ENCODE peak calls at places on chromosomes 5 and 9, in six cellular contexts. J, F, I, P, V and H are unnamed samples.

GRCh38 chr9:38224941-38225340 is 155.9 kb upstream of the SHB start:
- DNase-seq in J (no peak), F (no peak), I (no peak), P (peak), V (no peak), H (no peak)

GRCh38 chr5:111236995-111237394 is 12.8 kb downstream of the CAMK4 start:
- DNase-seq in J (no peak), F (no peak), I (no peak), P (no peak), V (no peak), H (no peak)

GRCh38 chr5:107170620-107171019 is 500.1 kb downstream of the EFNA5 start:
- DNase-seq in J (no peak), F (no peak), I (no peak), P (no peak), V (no peak), H (no peak)

GRCh38 chr9:107175039-107175438 is 108.0 kb upstream of the RAD23B start:
- DNase-seq in J (no peak), F (no peak), I (no peak), P (no peak), V (no peak), H (no peak)

GRCh38 chr5:68012429-68012828 is 203.1 kb upstream of the PIK3R1 start:
- DNase-seq in J (no peak), F (peak), I (no peak), P (no peak), V (no peak), H (peak)

GRCh38 chr9:89519393-89519805 is 21.5 kb upstream of the SEMA4D start:
- DNase-seq in J (no peak), F (peak), I (no peak), P (peak), V (no peak), H (no peak)

GRCh38 chr9:116432051-116432450 is 255.1 kb upstream of the TRIM32 start:
- DNase-seq in J (no peak), F (no peak), I (no peak), P (no peak), V (no peak), H (peak)

GRCh38 chr9:129962889-129963703 is 79.9 kb downstream of the FNBP1 start:
- DNase-seq in J (peak), F (peak), I (peak), P (peak), V (peak), H (peak)

GRCh38 chr9:136885950-136886578 is at the start of gene TRAF2:
- DNase-seq in J (peak), F (peak), I (peak), P (peak), V (peak), H (peak)
- TF ChIP-seq CTCF in J (no peak), F (no peak), I (no peak), P (no peak), V (no peak), H (no peak)

GRCh38 chr5:177300236-177300880 is 3.2 kb downstream of the RAB24 start:
- DNase-seq in J (peak), F (peak), I (peak), P (peak), V (no peak), H (peak)
- TF ChIP-seq CTCF in J (no peak), F (peak), I (no peak), P (no peak), V (no peak), H (peak)

GRCh38 chr5:132180134-132180745 is 47.4 kb downstream of the P4HA2 start:
- DNase-seq in J (no peak), F (peak), I (peak), P (no peak), V (no peak), H (peak)
- TF ChIP-seq CTCF in J (peak), F (peak), I (peak), P (peak), V (peak), H (peak)

GRCh38 chr9:110579763-110580255 is 268 bp upstream of the SVEP1 start:
- DNase-seq in J (no peak), F (peak), I (no peak), P (no peak), V (peak), H (peak)

GRCh38 chr9:110580850-110581249 is 1.3 kb upstream of the SVEP1 start:
- DNase-seq in J (no peak), F (no peak), I (no peak), P (no peak), V (no peak), H (no peak)

GRCh38 chr9:110582156-110582555 is 2.6 kb upstream of the SVEP1 start:
- DNase-seq in J (no peak), F (no peak), I (no peak), P (no peak), V (no peak), H (no peak)

GRCh38 chr9:110578896-110579752 is at the start of gene SVEP1:
- DNase-seq in J (no peak), F (peak), I (peak), P (peak), V (peak), H (peak)

DNA sequence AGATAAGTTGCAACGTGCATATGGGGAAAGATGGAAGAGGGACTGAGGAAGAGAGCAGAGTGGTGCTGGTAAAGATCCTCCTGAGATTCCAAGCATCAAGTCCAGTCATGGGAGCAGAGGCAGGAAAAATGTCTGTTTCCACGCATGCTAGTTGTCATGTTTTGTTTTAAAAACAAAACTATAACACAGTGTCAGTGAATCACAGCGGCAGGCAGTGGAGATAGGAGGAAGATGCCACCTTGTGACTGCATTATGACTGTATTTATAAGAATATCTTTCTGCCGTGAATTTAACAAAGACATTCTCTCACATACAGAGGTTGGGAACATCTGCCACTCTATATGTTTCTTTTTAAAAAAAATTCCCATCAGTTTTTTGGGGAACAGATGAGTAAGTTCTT is 3.7 kb upstream of the SVEP1 start:
- DNase-seq in J (no peak), F (no peak), I (no peak), P (no peak), V (no peak), H (peak)
- TF ChIP-seq CTCF in J (no peak), F (no peak), I (no peak), P (no peak), V (no peak), H (peak)

DNA sequence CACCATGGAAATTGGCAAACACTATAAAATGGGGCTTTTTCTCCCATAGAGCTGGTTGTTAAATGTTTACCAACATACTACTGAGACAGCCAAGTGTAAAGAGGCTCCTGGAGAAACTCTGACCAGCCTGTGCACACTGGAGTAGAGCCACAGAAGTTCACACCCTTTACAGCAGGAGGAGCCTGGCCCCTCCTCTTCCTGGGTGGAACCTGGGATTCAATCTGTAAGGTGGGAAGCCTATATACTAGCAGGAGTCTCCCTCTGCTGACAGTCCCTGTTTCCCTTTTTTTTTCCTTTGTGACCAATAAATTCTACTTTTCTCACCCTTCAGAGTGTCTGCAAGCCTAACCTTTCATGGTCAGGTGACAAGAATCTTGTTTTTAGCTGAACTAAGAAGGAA is 10.4 kb upstream of the SLC30A5 start:
- DNase-seq in J (no peak), F (no peak), I (peak), P (no peak), V (peak), H (no peak)
- TF ChIP-seq CTCF in J (no peak), F (no peak), I (peak), P (no peak), V (no peak), H (peak)

DNA sequence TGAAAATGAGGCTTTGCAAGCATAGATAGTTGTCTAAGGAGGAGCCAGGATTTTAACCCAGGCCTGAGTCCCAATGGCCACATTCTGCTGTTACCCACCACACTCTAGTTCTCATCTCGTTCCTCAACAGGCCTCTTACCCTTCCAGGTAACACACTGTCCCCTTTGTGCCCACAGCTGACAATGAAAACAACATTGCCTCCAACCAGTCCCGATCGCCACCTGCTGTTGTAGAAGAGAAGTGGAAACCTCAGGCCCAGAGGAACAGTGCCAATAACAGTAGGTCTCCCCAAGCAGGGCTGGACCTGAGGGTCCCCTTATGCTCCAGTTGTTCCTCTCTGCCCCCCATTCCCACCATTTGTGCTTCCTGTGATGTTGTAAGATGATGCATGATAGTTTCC is 30.4 kb downstream of the AMBP start:
- DNase-seq in J (peak), F (no peak), I (peak), P (peak), V (peak), H (no peak)
- TF ChIP-seq CTCF in J (no peak), F (peak), I (peak), P (peak), V (no peak), H (peak)

GRCh38 chr5:74055446-74056097 is 429.6 kb downstream of the ARHGEF28 start:
- DNase-seq in J (no peak), F (no peak), I (no peak), P (no peak), V (no peak), H (no peak)

GRCh38 chr5:74052441-74052840 is 426.4 kb downstream of the ARHGEF28 start:
- DNase-seq in J (no peak), F (no peak), I (no peak), P (no peak), V (no peak), H (no peak)

GRCh38 chr5:74054139-74054538 is 428.1 kb downstream of the ARHGEF28 start:
- DNase-seq in J (no peak), F (no peak), I (no peak), P (no peak), V (no peak), H (no peak)

GRCh38 chr5:74056102-74056788 is 430.2 kb downstream of the ARHGEF28 start:
- DNase-seq in J (no peak), F (no peak), I (no peak), P (no peak), V (no peak), H (no peak)

GRCh38 chr5:74056789-74057164 is 430.8 kb downstream of the ARHGEF28 start:
- DNase-seq in J (no peak), F (peak), I (peak), P (no peak), V (peak), H (peak)
- TF ChIP-seq CTCF in J (no peak), F (peak), I (no peak), P (peak), V (no peak), H (peak)

GRCh38 chr5:69212022-69212421 is 22.6 kb downstream of the CENPH start:
- DNase-seq in J (no peak), F (no peak), I (no peak), P (no peak), V (no peak), H (no peak)

GRCh38 chr5:69217154-69217731 is 17.4 kb upstream of the CDK7 start:
- DNase-seq in J (no peak), F (no peak), I (peak), P (no peak), V (no peak), H (no peak)

GRCh38 chr5:69219939-69220338 is 14.7 kb upstream of the CDK7 start:
- DNase-seq in J (no peak), F (no peak), I (no peak), P (no peak), V (no peak), H (no peak)

GRCh38 chr5:69213513-69214215 is 21.0 kb upstream of the CDK7 start:
- DNase-seq in J (no peak), F (peak), I (no peak), P (no peak), V (no peak), H (peak)

DNA sequence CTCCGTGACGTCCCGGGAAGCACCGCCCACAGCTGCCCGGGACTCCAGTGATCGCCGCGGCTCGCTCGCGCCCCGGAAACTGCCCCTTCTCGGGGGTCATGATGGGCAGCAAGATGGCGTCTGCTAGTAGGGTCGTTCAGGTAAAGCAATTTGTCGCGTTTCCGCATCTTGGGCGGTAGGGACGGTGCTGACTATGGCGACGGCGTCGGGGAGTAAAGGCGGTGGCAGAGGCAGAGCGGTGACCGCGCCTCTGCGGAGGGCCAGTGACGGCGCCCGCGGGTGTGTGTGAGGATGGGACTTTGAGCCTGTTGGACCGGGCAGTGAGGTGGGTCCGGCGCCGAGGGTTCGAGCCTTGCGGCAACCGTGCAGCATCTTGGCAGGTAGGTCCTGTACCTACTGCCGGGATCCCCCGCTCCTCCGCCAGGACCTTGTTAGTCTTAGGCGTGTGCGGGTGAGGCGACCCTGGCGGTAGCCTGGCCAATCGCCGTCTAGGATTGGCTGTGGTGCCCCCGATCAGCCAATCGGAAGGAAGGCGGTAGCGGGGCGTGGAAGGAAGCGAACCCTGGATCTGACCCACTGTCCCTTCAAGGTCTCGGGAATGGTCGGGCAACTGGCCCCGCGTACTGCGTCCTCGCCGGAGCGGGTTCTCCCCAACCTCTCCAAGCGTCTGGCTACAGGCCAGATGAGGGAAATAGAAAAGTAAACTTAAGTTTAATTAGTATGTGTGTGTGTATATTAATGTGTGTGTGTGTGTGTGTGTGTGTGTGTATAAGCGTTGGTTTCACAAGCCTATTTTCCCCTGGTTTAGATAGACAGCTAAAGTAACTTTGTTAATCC is 16.7 kb upstream of the CDK7 start:
- DNase-seq in J (peak), F (peak), I (peak), P (peak), V (peak), H (peak)
- TF ChIP-seq CTCF in J (no peak), F (no peak), I (no peak), P (peak), V (no peak), H (peak)